ENCODE peak calls at places on chromosomes 13 and 19, in six cellular contexts. I is GOT3, B is astrocyte of the spinal cord, P is fibroblast of villous mesenchyme, X is T-helper 2 cell, E is bronchial epithelial cell. Y is an unnamed sample.

GRCh38 chr13:27128825-27129627 is 42.6 kb downstream of the USP12 start:
- DNase-seq in I (no peak), E (no peak), X (no peak), P (peak), B (peak), Y (no peak)

GRCh38 chr19:9622531-9622930 is 1.5 kb upstream of the ZNF561 start:
- DNase-seq in I (no peak), B (peak), X (no peak), E (peak), P (no peak), Y (peak)

GRCh38 chr19:13097331-13098258 is 5.1 kb downstream of the LYL1 start:
- DNase-seq in I (no peak), B (no peak), X (no peak), P (no peak), E (no peak), Y (no peak)

GRCh38 chr13:98927954-98928927 is 49.6 kb downstream of the DOCK9 start:
- DNase-seq in I (no peak), X (no peak), P (peak), E (no peak), B (peak), Y (peak)

GRCh38 chr19:55112246-55112780 is 5.1 kb downstream of the PPP1R12C start:
- DNase-seq in E (no peak), I (no peak), P (no peak), B (no peak), X (no peak), Y (no peak)

GRCh38 chr19:1066748-1067340 is at the start of gene ARHGAP45:
- DNase-seq in E (no peak), X (peak), I (no peak), B (no peak), P (no peak), Y (no peak)

GRCh38 chr19:19259741-19260140 is 13.4 kb downstream of the TM6SF2 start:
- DNase-seq in P (peak), I (no peak), B (no peak), E (peak), X (no peak), Y (no peak)

GRCh38 chr13:110913322-110913721 is 1.5 kb downstream of the ANKRD10 start:
- DNase-seq in I (no peak), B (no peak), E (peak), P (peak), X (peak), Y (peak)

GRCh38 chr19:2235396-2236284 is 489 bp downstream of the PLEKHJ1 start:
- DNase-seq in P (no peak), I (no peak), X (no peak), B (no peak), E (peak), Y (no peak)

GRCh38 chr13:75316427-75316826 is 165.5 kb downstream of the TBC1D4 start:
- DNase-seq in P (peak), B (no peak), X (peak), I (no peak), E (peak), Y (peak)

GRCh38 chr19:30227661-30228112 is 144.5 kb upstream of the ZNF536 start:
- DNase-seq in X (peak), B (peak), E (no peak), I (no peak), P (peak), Y (peak)

GRCh38 chr19:6012416-6013170 is 34.7 kb upstream of the RANBP3 start:
- DNase-seq in B (no peak), X (no peak), E (no peak), P (no peak), I (no peak), Y (no peak)

GRCh38 chr13:46951516-46951915 is 54.7 kb upstream of the HTR2A start:
- DNase-seq in X (no peak), B (peak), P (no peak), I (no peak), E (peak), Y (no peak)

GRCh38 chr13:28744091-28744536 is 25.3 kb upstream of the SLC46A3 start:
- DNase-seq in I (no peak), X (no peak), E (peak), P (peak), B (peak), Y (peak)

GRCh38 chr13:74290324-74290773 is 156.1 kb upstream of the KLF12 start:
- DNase-seq in I (no peak), P (peak), E (peak), X (peak), B (peak), Y (peak)

GRCh38 chr19:18507021-18507726 is 14.7 kb downstream of the ELL start:
- DNase-seq in E (no peak), X (peak), I (no peak), B (peak), P (peak), Y (peak)